ENCODE peak calls at places on chromosomes 16 and 17, in five cellular contexts. R is HAP-1, O is HT-29, Q is T-helper 1 cell, Y is fibroblast of lung. L is an unnamed sample.
A peak's percentile ranks its signal among the peaks of the same experiment; 100 is the strongest.

GRCh38 chr17:73641779-73642580 is 2.3 kb downstream of the SDK2 start:
- DNase-seq in Q (no peak), O (no peak), Y (no peak), R (no peak), L (peak; percentile 47)

GRCh38 chr17:7250655-7251329 is 742 bp downstream of the CTDNEP1 start:
- DNase-seq in R (no peak), Q (no peak), Y (no peak), O (no peak), L (peak; percentile 8)

GRCh38 chr16:30430428-30430970 is 669 bp upstream of the DCTPP1 start:
- DNase-seq in Y (no peak), R (no peak), O (no peak), Q (no peak), L (no peak)

GRCh38 chr17:32483451-32484019 is 3.3 kb upstream of the CDK5R1 start:
- DNase-seq in R (peak; percentile 26), Q (no peak), O (peak; percentile 70), Y (peak; percentile 67), L (peak; percentile 87)

GRCh38 chr16:65890203-65890602 is 476.3 kb upstream of the CDH5 start:
- DNase-seq in Q (no peak), Y (no peak), O (no peak), R (no peak), L (no peak)

GRCh38 chr17:81150379-81151038 is 14.8 kb upstream of the PVALEF start:
- DNase-seq in Y (no peak), R (no peak), O (no peak), Q (no peak), L (no peak)

GRCh38 chr17:70375813-70376448 is 206.6 kb downstream of the KCNJ2 start:
- DNase-seq in O (no peak), Y (no peak), Q (no peak), R (no peak), L (no peak)

GRCh38 chr17:73962308-73962707 is 241.2 kb upstream of the RPL38 start:
- DNase-seq in O (no peak), Y (no peak), Q (no peak), R (no peak), L (no peak)

GRCh38 chr17:38685485-38685884 is 10.7 kb upstream of the EPOP start:
- DNase-seq in O (no peak), Q (no peak), Y (no peak), R (no peak), L (no peak)

GRCh38 chr17:39963826-39964225 is 1.0 kb downstream of the GSDMA start:
- DNase-seq in R (no peak), Y (no peak), Q (no peak), O (no peak), L (no peak)

GRCh38 chr16:30521873-30522641 is 4.3 kb downstream of the ZNF768 start:
- DNase-seq in Q (no peak), O (peak; percentile 47), Y (no peak), R (no peak), L (no peak)

GRCh38 chr17:65018612-65019290 is 37.8 kb downstream of the GNA13 start:
- DNase-seq in Q (no peak), Y (peak; percentile 47), O (no peak), R (no peak), L (no peak)